ENCODE peak calls at places on chromosome 2, in six cellular contexts. One of them, this sample, is unnamed.

GRCh38 chr2:108417254-108417653 is 31.8 kb upstream of the GCC2 start:
- DNase-seq in pancreas: no peak
- DNase-seq in AG09319: no peak
- DNase-seq in H54: no peak
- DNase-seq in prostate gland: no peak
- DNase-seq in brain microvascular endothelial cell: no peak
- DNase-seq in this sample: no peak

GRCh38 chr2:61135510-61135909 is 26.5 kb upstream of the C2orf74 start:
- DNase-seq in pancreas: no peak
- DNase-seq in AG09319: peak; percentile 5
- DNase-seq in H54: peak; percentile 11
- DNase-seq in prostate gland: no peak
- DNase-seq in brain microvascular endothelial cell: peak; percentile 52
- DNase-seq in this sample: no peak

GRCh38 chr2:170276056-170276455 is 98.1 kb downstream of the MYO3B start:
- DNase-seq in pancreas: no peak
- DNase-seq in AG09319: no peak
- DNase-seq in H54: no peak
- DNase-seq in prostate gland: no peak
- DNase-seq in brain microvascular endothelial cell: no peak
- DNase-seq in this sample: no peak

GRCh38 chr2:197097578-197098366 is 171.3 kb upstream of the PGAP1 start:
- DNase-seq in pancreas: no peak
- DNase-seq in AG09319: no peak
- DNase-seq in H54: no peak
- DNase-seq in prostate gland: no peak
- DNase-seq in brain microvascular endothelial cell: peak; percentile 87
- DNase-seq in this sample: no peak

GRCh38 chr2:65430515-65431416 is 1.6 kb downstream of the SPRED2 start:
- DNase-seq in pancreas: peak; percentile 82
- DNase-seq in AG09319: no peak
- DNase-seq in H54: peak; percentile 63
- DNase-seq in prostate gland: peak; percentile 77
- DNase-seq in brain microvascular endothelial cell: no peak
- DNase-seq in this sample: peak; percentile 68

GRCh38 chr2:6823111-6823510 is 42.6 kb downstream of the CMPK2 start:
- DNase-seq in pancreas: no peak
- DNase-seq in AG09319: peak; percentile 14
- DNase-seq in H54: no peak
- DNase-seq in prostate gland: no peak
- DNase-seq in brain microvascular endothelial cell: peak; percentile 57
- DNase-seq in this sample: no peak

GRCh38 chr2:68292108-68292710 is 27.5 kb downstream of the CNRIP1 start:
- DNase-seq in pancreas: no peak
- DNase-seq in AG09319: no peak
- DNase-seq in H54: peak; percentile 19
- DNase-seq in prostate gland: peak; percentile 18
- DNase-seq in brain microvascular endothelial cell: peak; percentile 11
- DNase-seq in this sample: no peak

GRCh38 chr2:5932556-5933469 is 240.6 kb downstream of the SOX11 start:
- DNase-seq in pancreas: peak; percentile 78
- DNase-seq in AG09319: no peak
- DNase-seq in H54: no peak
- DNase-seq in prostate gland: no peak
- DNase-seq in brain microvascular endothelial cell: no peak
- DNase-seq in this sample: no peak

GRCh38 chr2:50444286-50444685 is 587.6 kb downstream of the NRXN1 start:
- DNase-seq in pancreas: no peak
- DNase-seq in AG09319: no peak
- DNase-seq in H54: no peak
- DNase-seq in prostate gland: no peak
- DNase-seq in brain microvascular endothelial cell: no peak
- DNase-seq in this sample: no peak

GRCh38 chr2:148819019-148819418 is 56.0 kb upstream of the KIF5C start:
- DNase-seq in pancreas: no peak
- DNase-seq in AG09319: no peak
- DNase-seq in H54: no peak
- DNase-seq in prostate gland: no peak
- DNase-seq in brain microvascular endothelial cell: no peak
- DNase-seq in this sample: no peak

GRCh38 chr2:129087133-129087813 is 768.6 kb upstream of the HS6ST1 start:
- DNase-seq in pancreas: no peak
- DNase-seq in AG09319: no peak
- DNase-seq in H54: no peak
- DNase-seq in prostate gland: no peak
- DNase-seq in brain microvascular endothelial cell: no peak
- DNase-seq in this sample: no peak

GRCh38 chr2:128156812-128157211 is 65.8 kb downstream of the UGGT1 start:
- DNase-seq in pancreas: no peak
- DNase-seq in AG09319: no peak
- DNase-seq in H54: no peak
- DNase-seq in prostate gland: no peak
- DNase-seq in brain microvascular endothelial cell: no peak
- DNase-seq in this sample: no peak

GRCh38 chr2:66574701-66575624 is 140.0 kb downstream of the MEIS1 start:
- DNase-seq in pancreas: peak; percentile 82
- DNase-seq in AG09319: peak; percentile 44
- DNase-seq in H54: peak; percentile 50
- DNase-seq in prostate gland: peak; percentile 63
- DNase-seq in brain microvascular endothelial cell: peak; percentile 42
- DNase-seq in this sample: no peak

GRCh38 chr2:231926761-231927565 is 767 bp upstream of the NPPC start:
- DNase-seq in pancreas: peak; percentile 64
- DNase-seq in AG09319: no peak
- DNase-seq in H54: no peak
- DNase-seq in prostate gland: peak; percentile 23
- DNase-seq in brain microvascular endothelial cell: no peak
- DNase-seq in this sample: no peak

GRCh38 chr2:76464310-76464709 is 753.6 kb upstream of the GCFC2 start:
- DNase-seq in pancreas: no peak
- DNase-seq in AG09319: no peak
- DNase-seq in H54: no peak
- DNase-seq in prostate gland: no peak
- DNase-seq in brain microvascular endothelial cell: no peak
- DNase-seq in this sample: no peak

GRCh38 chr2:4827836-4828235 is 864.3 kb upstream of the SOX11 start:
- DNase-seq in pancreas: no peak
- DNase-seq in AG09319: no peak
- DNase-seq in H54: no peak
- DNase-seq in prostate gland: no peak
- DNase-seq in brain microvascular endothelial cell: no peak
- DNase-seq in this sample: no peak

GRCh38 chr2:168439536-168439935 is 16.5 kb upstream of the CERS6 start:
- DNase-seq in pancreas: no peak
- DNase-seq in AG09319: no peak
- DNase-seq in H54: no peak
- DNase-seq in prostate gland: no peak
- DNase-seq in brain microvascular endothelial cell: no peak
- DNase-seq in this sample: no peak

GRCh38 chr2:129604560-129604959 is 374.9 kb upstream of the RAB6C start:
- DNase-seq in pancreas: no peak
- DNase-seq in AG09319: no peak
- DNase-seq in H54: no peak
- DNase-seq in prostate gland: no peak
- DNase-seq in brain microvascular endothelial cell: no peak
- DNase-seq in this sample: no peak

GRCh38 chr2:197212344-197213262 is 98.0 kb downstream of the ANKRD44 start:
- DNase-seq in pancreas: no peak
- DNase-seq in AG09319: no peak
- DNase-seq in H54: no peak
- DNase-seq in prostate gland: no peak
- DNase-seq in brain microvascular endothelial cell: no peak
- DNase-seq in this sample: peak; percentile 28

This sample was measured in KG1.